ENCODE peak calls at places on chromosome 6, in nine cellular contexts. W is omental fat pad; J is NCI-H2107; N is stimulated activated CD8-positive, alpha-beta memory T cell treated with anti-CD3 and anti-CD28 coated beads, Interleukin-2, amount 100 ng/mL, for 1 hour; Q is activated T-helper 1 cell treated with anti-CD3 and anti-CD28 coated beads, Interleukin-2, amount 50 U/mL, for 16 hours; E is A549; H is stomach; F is stimulated activated CD4-positive, alpha-beta T cell treated with anti-CD3 and anti-CD28 coated beads, Interleukin-12 subunit alpha, Interleukin-12 subunit beta, amount 100 ng/mL, for 4 hours; R is CMK. T is an unnamed sample.
A peak's percentile ranks its signal among the peaks of the same experiment; 100 is the strongest.

GRCh38 chr6:91653324-91653723 is 1066.5 kb upstream of the MAP3K7 start:
- DNase-seq in W (no peak), J (no peak), N (no peak), Q (no peak), E (no peak), H (no peak), F (no peak), R (no peak), T (no peak)

GRCh38 chr6:35302604-35303218 is 5.1 kb downstream of the DEF6 start:
- DNase-seq in W (no peak), J (no peak), N (peak; percentile 70), Q (peak; percentile 75), E (no peak), H (peak; percentile 69), F (peak; percentile 73), R (peak; percentile 62), T (no peak)

GRCh38 chr6:164721460-164721859 is 587.9 kb downstream of the C6orf118 start:
- DNase-seq in W (no peak), J (no peak), N (no peak), Q (no peak), E (no peak), H (no peak), F (no peak), R (no peak), T (no peak)

GRCh38 chr6:170224694-170225660 is 65.9 kb downstream of the DLL1 start:
- DNase-seq in W (no peak), J (no peak), N (no peak), Q (no peak), E (no peak), H (peak; percentile 81), F (no peak), R (no peak), T (no peak)

GRCh38 chr6:35320031-35320410 is 22.3 kb upstream of the PPARD start:
- DNase-seq in W (no peak), J (no peak), N (no peak), Q (no peak), E (no peak), H (no peak), F (no peak), R (no peak), T (no peak)

GRCh38 chr6:88548891-88549505 is 382.9 kb upstream of the CNR1 start:
- DNase-seq in W (no peak), J (no peak), N (no peak), Q (no peak), E (no peak), H (no peak), F (no peak), R (no peak), T (no peak)

GRCh38 chr6:73803562-73804221 is 107.7 kb downstream of the CD109 start:
- DNase-seq in W (no peak), J (no peak), N (no peak), Q (no peak), E (peak; percentile 70), H (no peak), F (no peak), R (peak; percentile 2), T (no peak)

GRCh38 chr6:22300287-22300998 is 3.6 kb upstream of the PRL start:
- DNase-seq in W (no peak), J (no peak), N (no peak), Q (no peak), E (no peak), H (no peak), F (no peak), R (no peak), T (no peak)

GRCh38 chr6:85641522-85641915 is 1.2 kb downstream of the SYNCRIP start:
- DNase-seq in W (no peak), J (no peak), N (no peak), Q (no peak), E (no peak), H (no peak), F (no peak), R (no peak), T (no peak)

GRCh38 chr6:43283905-43284304 is 14.2 kb upstream of the SLC22A7 start:
- DNase-seq in W (no peak), J (no peak), N (no peak), Q (no peak), E (no peak), H (no peak), F (no peak), R (no peak), T (no peak)

GRCh38 chr6:8180327-8181161 is 78.2 kb upstream of the EEF1E1 start:
- DNase-seq in W (no peak), J (no peak), N (no peak), Q (no peak), E (no peak), H (no peak), F (no peak), R (no peak), T (no peak)

GRCh38 chr6:145036848-145037567 is 698.3 kb downstream of the EPM2A start:
- DNase-seq in W (no peak), J (no peak), N (no peak), Q (no peak), E (no peak), H (no peak), F (no peak), R (no peak), T (no peak)

GRCh38 chr6:17491416-17492142 is 98.2 kb downstream of the CAP2 start:
- DNase-seq in W (no peak), J (no peak), N (no peak), Q (no peak), E (no peak), H (no peak), F (no peak), R (no peak), T (no peak)

GRCh38 chr6:79167931-79168694 is 66.4 kb downstream of the HMGN3 start:
- DNase-seq in W (no peak), J (no peak), N (no peak), Q (no peak), E (no peak), H (no peak), F (no peak), R (no peak), T (no peak)

GRCh38 chr6:139965393-139965792 is 590.9 kb upstream of the CITED2 start:
- DNase-seq in W (no peak), J (no peak), N (no peak), Q (no peak), E (no peak), H (no peak), F (no peak), R (no peak), T (no peak)

GRCh38 chr6:68226460-68226859 is 408.6 kb upstream of the ADGRB3 start:
- DNase-seq in W (no peak), J (no peak), N (no peak), Q (no peak), E (no peak), H (no peak), F (no peak), R (no peak), T (no peak)

GRCh38 chr6:99330159-99330558 is 19.3 kb downstream of the FAXC start:
- DNase-seq in W (peak; percentile 30), J (peak; percentile 36), N (peak; percentile 23), Q (peak; percentile 7), E (peak; percentile 66), H (peak; percentile 43), F (peak; percentile 28), R (peak; percentile 58), T (no peak)

GRCh38 chr6:42935322-42935721 is 6.0 kb downstream of the CNPY3 start:
- DNase-seq in W (no peak), J (no peak), N (no peak), Q (no peak), E (no peak), H (no peak), F (no peak), R (no peak), T (no peak)

GRCh38 chr6:52570291-52570700 is 6.6 kb downstream of the TRAM2 start:
- DNase-seq in W (no peak), J (no peak), N (no peak), Q (no peak), E (no peak), H (no peak), F (no peak), R (no peak), T (no peak)

GRCh38 chr6:45718901-45719300 is 296.8 kb downstream of the CLIC5 start:
- DNase-seq in W (no peak), J (no peak), N (no peak), Q (no peak), E (no peak), H (no peak), F (no peak), R (no peak), T (no peak)

GRCh38 chr6:132354517-132355167 is 46.6 kb downstream of the MOXD1 start:
- DNase-seq in W (no peak), J (no peak), N (peak; percentile 7), Q (no peak), E (peak; percentile 29), H (peak; percentile 44), F (peak; percentile 4), R (peak; percentile 46), T (no peak)

GRCh38 chr6:161066511-161066910 is 74.9 kb downstream of the MAP3K4 start:
- DNase-seq in W (no peak), J (no peak), N (no peak), Q (no peak), E (no peak), H (no peak), F (no peak), R (no peak), T (no peak)

GRCh38 chr6:90860822-90861601 is 274.1 kb upstream of the MAP3K7 start:
- DNase-seq in W (no peak), J (no peak), N (no peak), Q (no peak), E (peak; percentile 6), H (no peak), F (no peak), R (no peak), T (no peak)

GRCh38 chr6:82362868-82363267 is 749 bp upstream of the TPBG start:
- DNase-seq in W (no peak), J (no peak), N (no peak), Q (no peak), E (no peak), H (no peak), F (no peak), R (no peak), T (no peak)

GRCh38 chr6:27617700-27618689 is 145.1 kb upstream of the ZNF184 start:
- DNase-seq in W (no peak), J (no peak), N (no peak), Q (no peak), E (peak; percentile 78), H (no peak), F (no peak), R (no peak), T (no peak)

GRCh38 chr6:43481075-43481474 is 3.7 kb downstream of the TJAP1 start:
- DNase-seq in W (no peak), J (no peak), N (no peak), Q (no peak), E (no peak), H (no peak), F (no peak), R (no peak), T (no peak)

GRCh38 chr6:125884656-125885055 is 71.9 kb upstream of the HINT3 start:
- DNase-seq in W (no peak), J (no peak), N (no peak), Q (no peak), E (no peak), H (no peak), F (no peak), R (no peak), T (no peak)

GRCh38 chr6:1385129-1386042 is 4.0 kb upstream of the FOXF2 start:
- DNase-seq in W (no peak), J (no peak), N (no peak), Q (no peak), E (no peak), H (no peak), F (no peak), R (no peak), T (no peak)

GRCh38 chr6:167845856-167846255 is 19.1 kb downstream of the AFDN start:
- DNase-seq in W (no peak), J (no peak), N (no peak), Q (no peak), E (no peak), H (no peak), F (no peak), R (no peak), T (no peak)

GRCh38 chr6:43096451-43097097 is 20.5 kb downstream of the PTK7 start:
- DNase-seq in W (no peak), J (no peak), N (no peak), Q (no peak), E (no peak), H (peak; percentile 35), F (no peak), R (no peak), T (no peak)

GRCh38 chr6:31792090-31792374 is 3.5 kb downstream of the VARS1 start:
- DNase-seq in W (no peak), J (no peak), N (no peak), Q (no peak), E (no peak), H (no peak), F (no peak), R (no peak), T (no peak)

T was measured in NCI-H2081 treated with DMSO at 0.1 percent for 48 hours.